ENCODE peak calls at places on chromosomes 12 and 14, in ten cellular contexts. One of them, this sample, is unnamed.

GRCh38 chr14:63438065-63438757 is 105.0 kb downstream of the PPP2R5E start:
- DNase-seq in thoracic aorta: peak; percentile 9
- DNase-seq in endodermal cell: no peak
- DNase-seq in IMR-90: peak; percentile 92
- DNase-seq in transverse colon: peak; percentile 58
- DNase-seq in H7: peak; percentile 29
- DNase-seq in GM23338: peak; percentile 36
- DNase-seq in heart left ventricle: peak; percentile 53
- DNase-seq in aorta: peak; percentile 54
- DNase-seq in left lung: peak; percentile 40
- DNase-seq in this sample: no peak

GRCh38 chr14:66824251-66824650 is 316.3 kb downstream of the GPHN start:
- DNase-seq in thoracic aorta: no peak
- DNase-seq in endodermal cell: no peak
- DNase-seq in IMR-90: no peak
- DNase-seq in transverse colon: no peak
- DNase-seq in H7: no peak
- DNase-seq in GM23338: no peak
- DNase-seq in heart left ventricle: no peak
- DNase-seq in aorta: no peak
- DNase-seq in left lung: no peak
- DNase-seq in this sample: no peak

GRCh38 chr12:7271904-7272303 is 32.0 kb upstream of the ACSM4 start:
- DNase-seq in thoracic aorta: no peak
- DNase-seq in endodermal cell: no peak
- DNase-seq in IMR-90: no peak
- DNase-seq in transverse colon: no peak
- DNase-seq in H7: no peak
- DNase-seq in GM23338: no peak
- DNase-seq in heart left ventricle: no peak
- DNase-seq in aorta: no peak
- DNase-seq in left lung: no peak
- DNase-seq in this sample: no peak

GRCh38 chr12:48356041-48356768 is 5.5 kb upstream of the ZNF641 start:
- DNase-seq in thoracic aorta: no peak
- DNase-seq in endodermal cell: no peak
- DNase-seq in IMR-90: no peak
- DNase-seq in transverse colon: no peak
- DNase-seq in H7: no peak
- DNase-seq in GM23338: no peak
- DNase-seq in heart left ventricle: no peak
- DNase-seq in aorta: no peak
- DNase-seq in left lung: no peak
- DNase-seq in this sample: no peak

GRCh38 chr12:60266381-60266852 is 670.6 kb downstream of the SLC16A7 start:
- DNase-seq in thoracic aorta: no peak
- DNase-seq in endodermal cell: no peak
- DNase-seq in IMR-90: peak; percentile 94
- DNase-seq in transverse colon: no peak
- DNase-seq in H7: no peak
- DNase-seq in GM23338: no peak
- DNase-seq in heart left ventricle: no peak
- DNase-seq in aorta: no peak
- DNase-seq in left lung: no peak
- DNase-seq in this sample: no peak

GRCh38 chr12:57258977-57259970 is 8.3 kb upstream of the STAC3 start:
- DNase-seq in thoracic aorta: no peak
- DNase-seq in endodermal cell: no peak
- DNase-seq in IMR-90: peak; percentile 58
- DNase-seq in transverse colon: no peak
- DNase-seq in H7: no peak
- DNase-seq in GM23338: no peak
- DNase-seq in heart left ventricle: peak; percentile 83
- DNase-seq in aorta: no peak
- DNase-seq in left lung: no peak
- DNase-seq in this sample: no peak

GRCh38 chr14:73619524-73619923 is 7.2 kb downstream of the ACOT6 start:
- DNase-seq in thoracic aorta: no peak
- DNase-seq in endodermal cell: no peak
- DNase-seq in IMR-90: no peak
- DNase-seq in transverse colon: no peak
- DNase-seq in H7: no peak
- DNase-seq in GM23338: no peak
- DNase-seq in heart left ventricle: no peak
- DNase-seq in aorta: no peak
- DNase-seq in left lung: no peak
- DNase-seq in this sample: no peak

GRCh38 chr12:77031745-77032144 is 33.6 kb downstream of the E2F7 start:
- DNase-seq in thoracic aorta: no peak
- DNase-seq in endodermal cell: no peak
- DNase-seq in IMR-90: peak; percentile 61
- DNase-seq in transverse colon: no peak
- DNase-seq in H7: no peak
- DNase-seq in GM23338: no peak
- DNase-seq in heart left ventricle: no peak
- DNase-seq in aorta: no peak
- DNase-seq in left lung: no peak
- DNase-seq in this sample: no peak

GRCh38 chr12:105986779-105987686 is 151.7 kb downstream of the NUAK1 start:
- DNase-seq in thoracic aorta: no peak
- DNase-seq in endodermal cell: peak; percentile 62
- DNase-seq in IMR-90: peak; percentile 95
- DNase-seq in transverse colon: no peak
- DNase-seq in H7: no peak
- DNase-seq in GM23338: no peak
- DNase-seq in heart left ventricle: no peak
- DNase-seq in aorta: no peak
- DNase-seq in left lung: no peak
- DNase-seq in this sample: no peak

GRCh38 chr12:14795028-14795448 is 8.2 kb downstream of the WBP11 start:
- DNase-seq in thoracic aorta: no peak
- DNase-seq in endodermal cell: no peak
- DNase-seq in IMR-90: peak; percentile 75
- DNase-seq in transverse colon: no peak
- DNase-seq in H7: no peak
- DNase-seq in GM23338: no peak
- DNase-seq in heart left ventricle: no peak
- DNase-seq in aorta: no peak
- DNase-seq in left lung: no peak
- DNase-seq in this sample: no peak

GRCh38 chr12:68761442-68761812 is 15.5 kb downstream of the SLC35E3 start:
- DNase-seq in thoracic aorta: no peak
- DNase-seq in endodermal cell: no peak
- DNase-seq in IMR-90: no peak
- DNase-seq in transverse colon: no peak
- DNase-seq in H7: no peak
- DNase-seq in GM23338: no peak
- DNase-seq in heart left ventricle: no peak
- DNase-seq in aorta: no peak
- DNase-seq in left lung: no peak
- DNase-seq in this sample: no peak

GRCh38 chr12:2336409-2336829 is 283.6 kb downstream of the CACNA1C start:
- DNase-seq in thoracic aorta: peak; percentile 51
- DNase-seq in endodermal cell: no peak
- DNase-seq in IMR-90: peak; percentile 97
- DNase-seq in transverse colon: no peak
- DNase-seq in H7: no peak
- DNase-seq in GM23338: no peak
- DNase-seq in heart left ventricle: peak; percentile 48
- DNase-seq in aorta: peak; percentile 72
- DNase-seq in left lung: no peak
- DNase-seq in this sample: no peak

GRCh38 chr12:47080725-47081502 is 1.2 kb upstream of the AMIGO2 start:
- DNase-seq in thoracic aorta: no peak
- DNase-seq in endodermal cell: peak; percentile 72
- DNase-seq in IMR-90: peak; percentile 50
- DNase-seq in transverse colon: peak; percentile 58
- DNase-seq in H7: peak; percentile 42
- DNase-seq in GM23338: peak; percentile 53
- DNase-seq in heart left ventricle: peak; percentile 69
- DNase-seq in aorta: peak; percentile 84
- DNase-seq in left lung: peak; percentile 76
- DNase-seq in this sample: peak; percentile 47

GRCh38 chr12:14283489-14284144 is 81.9 kb upstream of the ATF7IP start:
- DNase-seq in thoracic aorta: no peak
- DNase-seq in endodermal cell: peak; percentile 64
- DNase-seq in IMR-90: no peak
- DNase-seq in transverse colon: no peak
- DNase-seq in H7: peak; percentile 69
- DNase-seq in GM23338: peak; percentile 86
- DNase-seq in heart left ventricle: no peak
- DNase-seq in aorta: no peak
- DNase-seq in left lung: no peak
- DNase-seq in this sample: no peak

GRCh38 chr14:67232066-67232465 is 9.2 kb upstream of the PALS1 start:
- DNase-seq in thoracic aorta: no peak
- DNase-seq in endodermal cell: no peak
- DNase-seq in IMR-90: no peak
- DNase-seq in transverse colon: no peak
- DNase-seq in H7: no peak
- DNase-seq in GM23338: no peak
- DNase-seq in heart left ventricle: no peak
- DNase-seq in aorta: no peak
- DNase-seq in left lung: no peak
- DNase-seq in this sample: no peak

GRCh38 chr12:94405378-94406116 is 54.1 kb downstream of the CEP83 start:
- DNase-seq in thoracic aorta: no peak
- DNase-seq in endodermal cell: no peak
- DNase-seq in IMR-90: no peak
- DNase-seq in transverse colon: no peak
- DNase-seq in H7: no peak
- DNase-seq in GM23338: no peak
- DNase-seq in heart left ventricle: no peak
- DNase-seq in aorta: no peak
- DNase-seq in left lung: no peak
- DNase-seq in this sample: no peak
- H3K4me3 ChIP-seq in thoracic aorta: peak overlapping the region; percentile 68
- H3K4me3 ChIP-seq in endodermal cell: no peak overlapping the region
- H3K4me3 ChIP-seq in IMR-90: peak overlapping the region; percentile 4
- H3K4me3 ChIP-seq in transverse colon: peak overlapping the region; percentile 33
- H3K4me3 ChIP-seq in H7: no peak overlapping the region
- H3K4me3 ChIP-seq in GM23338: no peak overlapping the region
- H3K4me3 ChIP-seq in heart left ventricle: no peak overlapping the region
- H3K4me3 ChIP-seq in aorta: peak overlapping the region; percentile 31
- H3K4me3 ChIP-seq in left lung: no peak overlapping the region
- H3K4me3 ChIP-seq in this sample: no peak overlapping the region

DNA sequence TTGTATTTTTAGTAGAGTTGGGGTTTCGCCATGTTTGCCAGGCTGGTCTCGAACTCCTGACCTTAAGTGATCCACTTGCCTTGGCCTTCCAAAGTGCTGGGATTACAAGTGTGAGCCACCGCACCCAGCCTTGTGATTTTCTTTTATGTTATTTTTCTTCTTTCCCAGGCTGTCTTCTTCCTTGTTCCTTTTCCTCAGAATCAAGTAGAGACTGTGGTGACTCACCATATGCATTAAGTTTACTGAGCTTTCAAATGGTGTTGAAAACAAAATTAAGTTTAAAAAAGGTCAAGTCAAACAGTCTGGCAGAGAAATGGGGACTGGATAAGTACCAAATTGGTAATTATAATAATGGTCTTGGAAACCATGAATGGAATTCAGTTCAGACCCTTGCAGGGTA is 5.7 kb downstream of the ARPC3 start:
- DNase-seq in thoracic aorta: no peak
- DNase-seq in endodermal cell: no peak
- DNase-seq in IMR-90: no peak
- DNase-seq in transverse colon: no peak
- DNase-seq in H7: no peak
- DNase-seq in GM23338: no peak
- DNase-seq in heart left ventricle: no peak
- DNase-seq in aorta: no peak
- DNase-seq in left lung: no peak
- DNase-seq in this sample: no peak
- H3K36me3 ChIP-seq in thoracic aorta: peaks cover 30% of the 10 kb centered on the region
- H3K36me3 ChIP-seq in endodermal cell: peaks cover 76% of the 10 kb centered on the region
- H3K36me3 ChIP-seq in IMR-90: peaks cover 28% of the 10 kb centered on the region
- H3K36me3 ChIP-seq in transverse colon: peaks cover 44% of the 10 kb centered on the region
- H3K36me3 ChIP-seq in H7: peaks cover 14% of the 10 kb centered on the region
- H3K36me3 ChIP-seq in GM23338: peaks cover 27% of the 10 kb centered on the region
- H3K36me3 ChIP-seq in heart left ventricle: no peaks in the 10 kb centered on the region
- H3K36me3 ChIP-seq in aorta: no peaks in the 10 kb centered on the region
- H3K36me3 ChIP-seq in left lung: no peaks in the 10 kb centered on the region
- H3K36me3 ChIP-seq in this sample: peaks cover 34% of the 10 kb centered on the region

GRCh38 chr12:132146772-132147422 is 2.6 kb downstream of the NOC4L start:
- DNase-seq in thoracic aorta: no peak
- DNase-seq in endodermal cell: no peak
- DNase-seq in IMR-90: no peak
- DNase-seq in transverse colon: no peak
- DNase-seq in H7: no peak
- DNase-seq in GM23338: no peak
- DNase-seq in heart left ventricle: no peak
- DNase-seq in aorta: no peak
- DNase-seq in left lung: no peak
- DNase-seq in this sample: no peak

GRCh38 chr12:132143328-132144071 is 619 bp downstream of the DDX51 start:
- DNase-seq in thoracic aorta: no peak
- DNase-seq in endodermal cell: peak; percentile 63
- DNase-seq in IMR-90: no peak
- DNase-seq in transverse colon: no peak
- DNase-seq in H7: peak; percentile 67
- DNase-seq in GM23338: peak; percentile 35
- DNase-seq in heart left ventricle: peak; percentile 30
- DNase-seq in aorta: peak; percentile 50
- DNase-seq in left lung: no peak
- DNase-seq in this sample: peak; percentile 44

GRCh38 chr12:132146098-132146497 is 1.8 kb downstream of the NOC4L start:
- DNase-seq in thoracic aorta: no peak
- DNase-seq in endodermal cell: no peak
- DNase-seq in IMR-90: no peak
- DNase-seq in transverse colon: no peak
- DNase-seq in H7: no peak
- DNase-seq in GM23338: no peak
- DNase-seq in heart left ventricle: no peak
- DNase-seq in aorta: no peak
- DNase-seq in left lung: no peak
- DNase-seq in this sample: no peak

GRCh38 chr12:132144115-132145071 is at the start of the genes DDX51 and NOC4L:
- DNase-seq in thoracic aorta: peak; percentile 73
- DNase-seq in endodermal cell: peak; percentile 99
- DNase-seq in IMR-90: peak; percentile 93
- DNase-seq in transverse colon: peak; percentile 95
- DNase-seq in H7: peak; percentile 99
- DNase-seq in GM23338: peak; percentile 94
- DNase-seq in heart left ventricle: peak; percentile 96
- DNase-seq in aorta: peak; percentile 95
- DNase-seq in left lung: peak; percentile 92
- DNase-seq in this sample: peak; percentile 95

GRCh38 chr12:132145334-132145733 is 1.1 kb downstream of the NOC4L start:
- DNase-seq in thoracic aorta: no peak
- DNase-seq in endodermal cell: peak; percentile 46
- DNase-seq in IMR-90: no peak
- DNase-seq in transverse colon: no peak
- DNase-seq in H7: no peak
- DNase-seq in GM23338: no peak
- DNase-seq in heart left ventricle: no peak
- DNase-seq in aorta: peak; percentile 40
- DNase-seq in left lung: no peak
- DNase-seq in this sample: no peak
- H3K4me3 ChIP-seq in thoracic aorta: peak overlapping the region; percentile 93
- H3K4me3 ChIP-seq in endodermal cell: peak overlapping the region; percentile 82
- H3K4me3 ChIP-seq in IMR-90: no peak overlapping the region
- H3K4me3 ChIP-seq in transverse colon: peak overlapping the region; percentile 91
- H3K4me3 ChIP-seq in H7: peak overlapping the region; percentile 81
- H3K4me3 ChIP-seq in GM23338: peak overlapping the region; percentile 82
- H3K4me3 ChIP-seq in heart left ventricle: peak overlapping the region; percentile 99
- H3K4me3 ChIP-seq in aorta: peak overlapping the region; percentile 82
- H3K4me3 ChIP-seq in left lung: peak overlapping the region; percentile 89
- H3K4me3 ChIP-seq in this sample: peak overlapping the region; percentile 98

GRCh38 chr14:95113476-95113875 is 43.9 kb downstream of the DICER1 start:
- DNase-seq in thoracic aorta: no peak
- DNase-seq in endodermal cell: no peak
- DNase-seq in IMR-90: no peak
- DNase-seq in transverse colon: no peak
- DNase-seq in H7: no peak
- DNase-seq in GM23338: no peak
- DNase-seq in heart left ventricle: no peak
- DNase-seq in aorta: no peak
- DNase-seq in left lung: no peak
- DNase-seq in this sample: no peak
- H3K36me3 ChIP-seq in thoracic aorta: peaks cover 28% of the 10 kb centered on the region
- H3K36me3 ChIP-seq in endodermal cell: peaks cover 94% of the 10 kb centered on the region
- H3K36me3 ChIP-seq in IMR-90: peaks cover 25% of the 10 kb centered on the region
- H3K36me3 ChIP-seq in transverse colon: peaks cover 49% of the 10 kb centered on the region
- H3K36me3 ChIP-seq in H7: peaks cover 4% of the 10 kb centered on the region
- H3K36me3 ChIP-seq in GM23338: no peaks in the 10 kb centered on the region
- H3K36me3 ChIP-seq in heart left ventricle: no peaks in the 10 kb centered on the region
- H3K36me3 ChIP-seq in aorta: peaks cover 2% of the 10 kb centered on the region
- H3K36me3 ChIP-seq in left lung: no peaks in the 10 kb centered on the region
- H3K36me3 ChIP-seq in this sample: peaks cover 40% of the 10 kb centered on the region